ENCODE peak calls at places on chromosomes 12 and 14, in eight cellular contexts. E, I, F, M, N, Z, Y and L are unnamed samples.

GRCh38 chr14:33432407-33433023 is 493.8 kb downstream of the NPAS3 start:
- DNase-seq in E (no peak), Z (no peak), Y (no peak), F (no peak), M (peak), I (peak), N (peak), L (peak)

GRCh38 chr14:94005324-94005723 is 8.2 kb downstream of the CCDC197 start:
- DNase-seq in Z (no peak), E (peak), M (no peak), I (no peak), N (peak), Y (no peak), F (no peak), L (no peak)

GRCh38 chr12:105084251-105085250 is at the start of gene ALDH1L2:
- DNase-seq in F (peak), M (peak), Y (peak), E (peak), Z (peak), I (peak), N (peak), L (peak)

GRCh38 chr14:64762044-64763034 is 58.1 kb downstream of the PLEKHG3 start:
- DNase-seq in Y (peak), F (no peak), Z (peak), M (peak), I (peak), N (peak), E (peak), L (peak)

GRCh38 chr12:132056320-132056719 is 87.8 kb downstream of the DDX51 start:
- DNase-seq in F (no peak), I (no peak), Y (no peak), M (no peak), E (no peak), N (no peak), Z (no peak), L (no peak)

GRCh38 chr12:6975297-6976032 is 4.8 kb downstream of the EMG1 start:
- DNase-seq in Y (no peak), M (no peak), E (no peak), N (no peak), F (no peak), I (no peak), Z (no peak), L (no peak)

GRCh38 chr12:53174881-53175491 is 5.5 kb upstream of the ZNF740 start:
- DNase-seq in Y (no peak), I (peak), N (peak), E (no peak), M (peak), F (no peak), Z (no peak), L (peak)

GRCh38 chr12:46177842-46178608 is 90.8 kb downstream of the SLC38A1 start:
- DNase-seq in Y (no peak), N (no peak), E (no peak), Z (no peak), I (peak), M (no peak), F (no peak), L (no peak)

GRCh38 chr14:77059276-77059934 is 30.9 kb upstream of the IRF2BPL start:
- DNase-seq in E (no peak), I (peak), Z (no peak), N (peak), M (peak), Y (no peak), F (no peak), L (peak)

GRCh38 chr12:12891646-12892355 is 439 bp downstream of the GPRC5A start:
- DNase-seq in E (no peak), Y (no peak), M (no peak), Z (no peak), N (no peak), I (peak), F (no peak), L (peak)

GRCh38 chr14:22794533-22794932 is 20.7 kb downstream of the SLC7A7 start:
- DNase-seq in Z (no peak), Y (no peak), M (no peak), N (no peak), E (no peak), I (no peak), F (peak), L (no peak)

GRCh38 chr12:113899844-113900471 is 66.2 kb downstream of the RBM19 start:
- DNase-seq in I (no peak), E (no peak), M (peak), Z (no peak), Y (no peak), F (no peak), N (no peak), L (no peak)

GRCh38 chr12:103839103-103839502 is 1.9 kb downstream of the NT5DC3 start:
- DNase-seq in N (peak), Y (no peak), I (no peak), E (no peak), M (no peak), Z (no peak), F (no peak), L (no peak)

GRCh38 chr12:116331876-116332275 is 54.4 kb upstream of the MED13L start:
- DNase-seq in Y (no peak), M (no peak), I (no peak), Z (no peak), N (no peak), F (no peak), E (no peak), L (peak)

GRCh38 chr12:27780612-27781408 is 774 bp upstream of the MANSC4 start:
- DNase-seq in Y (peak), F (peak), M (no peak), I (peak), Z (peak), E (peak), N (peak), L (peak)